ENCODE peak calls at places on chromosomes 7 and 10, in four cellular contexts. D, J, U and Z are unnamed samples. For H3K4me1, the result is how much of the 10 kb centered on the place peaks cover.

GRCh38 chr10:123129553-123130271 is 6.1 kb upstream of the HMX3 start:
- DNase-seq in D (no peak), J (peak), U (no peak), Z (no peak)

GRCh38 chr10:49615213-49615612 is 1.4 kb downstream of the CHAT start:
- DNase-seq in D (no peak), J (no peak), U (no peak), Z (peak)

GRCh38 chr10:130458509-130458908 is 322.3 kb downstream of the GLRX3 start:
- DNase-seq in D (no peak), J (no peak), U (no peak), Z (no peak)

GRCh38 chr10:59801171-59801570 is 47.9 kb upstream of the MRLN start:
- DNase-seq in D (no peak), J (no peak), U (peak), Z (no peak)

GRCh38 chr7:14786314-14786895 is 116.1 kb downstream of the DGKB start:
- DNase-seq in D (no peak), J (no peak), U (no peak), Z (no peak)

GRCh38 chr10:11757452-11757819 is 15.3 kb downstream of the ECHDC3 start:
- DNase-seq in D (peak), J (peak), U (peak), Z (peak)

GRCh38 chr10:11209810-11210141 is 192.1 kb downstream of the CELF2 start:
- DNase-seq in D (no peak), J (no peak), U (no peak), Z (no peak)

GRCh38 chr7:124737760-124738159 is 27.8 kb downstream of the GPR37 start:
- DNase-seq in D (no peak), J (no peak), U (no peak), Z (no peak)

GRCh38 chr7:17832820-17833219 is 107.5 kb downstream of the SNX13 start:
- DNase-seq in D (no peak), J (no peak), U (no peak), Z (no peak)

GRCh38 chr10:85080934-85081333 is 752.5 kb downstream of the CCSER2 start:
- DNase-seq in D (no peak), J (no peak), U (no peak), Z (no peak)

GRCh38 chr10:24541239-24541753 is 182.4 kb downstream of the ARHGAP21 start:
- DNase-seq in D (no peak), J (peak), U (no peak), Z (no peak)

DNA sequence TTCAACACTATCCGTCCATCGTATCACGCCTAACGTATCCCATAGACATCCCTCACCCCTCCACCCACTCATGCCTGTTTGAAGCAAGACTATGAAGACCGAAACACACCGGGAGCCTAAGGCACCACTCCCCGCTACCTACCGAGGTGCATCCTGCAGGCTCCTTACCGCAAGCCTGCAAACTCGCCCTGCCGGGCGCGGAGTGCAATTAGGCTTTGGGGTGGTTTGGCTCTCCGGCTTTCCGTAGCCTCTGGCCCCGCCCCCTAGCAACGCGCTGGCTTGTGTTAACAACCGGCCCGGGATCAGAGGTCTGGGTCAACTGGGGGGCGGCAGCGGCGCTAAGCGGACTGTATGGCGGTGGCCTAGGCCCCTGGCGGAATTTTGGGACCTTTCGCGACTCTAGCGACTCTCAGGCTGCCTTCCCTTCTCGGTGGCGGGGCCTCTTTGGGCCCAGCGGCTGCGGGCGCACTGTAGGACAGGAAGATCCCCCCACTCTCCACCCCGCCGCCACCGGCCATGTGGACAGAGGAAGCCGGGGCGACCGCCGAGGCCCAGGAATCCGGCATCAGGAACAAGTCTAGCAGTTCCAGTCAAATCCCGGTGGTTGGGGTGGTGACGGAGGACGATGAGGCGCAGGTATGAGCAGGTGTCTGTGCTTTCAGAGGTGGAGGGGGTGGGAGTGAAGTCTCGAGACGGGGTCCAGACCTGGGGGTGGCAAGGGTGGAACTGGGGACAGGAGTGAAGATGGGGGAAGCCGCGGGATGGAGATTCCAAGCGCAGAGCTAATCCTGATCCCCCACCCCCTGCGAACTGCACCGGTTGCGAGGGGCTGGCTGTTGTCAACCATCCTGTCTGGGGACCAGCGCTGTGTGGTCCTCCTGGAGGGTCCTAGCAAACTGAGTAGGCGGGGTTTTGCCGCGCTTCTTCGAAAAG is at the start of gene CFAP69:
- DNase-seq in D (peak), J (peak), U (peak), Z (peak)
- H3K27ac ChIP-seq in D (peak), J (peak), U (peak), Z (no peak)

GRCh38 chr10:12896251-12896650 is 105.3 kb downstream of the CCDC3 start:
- DNase-seq in D (no peak), J (no peak), U (no peak), Z (no peak)
- H3K4me1 ChIP-seq in D (under half), J (under half), U (under half), Z (under half)

DNA sequence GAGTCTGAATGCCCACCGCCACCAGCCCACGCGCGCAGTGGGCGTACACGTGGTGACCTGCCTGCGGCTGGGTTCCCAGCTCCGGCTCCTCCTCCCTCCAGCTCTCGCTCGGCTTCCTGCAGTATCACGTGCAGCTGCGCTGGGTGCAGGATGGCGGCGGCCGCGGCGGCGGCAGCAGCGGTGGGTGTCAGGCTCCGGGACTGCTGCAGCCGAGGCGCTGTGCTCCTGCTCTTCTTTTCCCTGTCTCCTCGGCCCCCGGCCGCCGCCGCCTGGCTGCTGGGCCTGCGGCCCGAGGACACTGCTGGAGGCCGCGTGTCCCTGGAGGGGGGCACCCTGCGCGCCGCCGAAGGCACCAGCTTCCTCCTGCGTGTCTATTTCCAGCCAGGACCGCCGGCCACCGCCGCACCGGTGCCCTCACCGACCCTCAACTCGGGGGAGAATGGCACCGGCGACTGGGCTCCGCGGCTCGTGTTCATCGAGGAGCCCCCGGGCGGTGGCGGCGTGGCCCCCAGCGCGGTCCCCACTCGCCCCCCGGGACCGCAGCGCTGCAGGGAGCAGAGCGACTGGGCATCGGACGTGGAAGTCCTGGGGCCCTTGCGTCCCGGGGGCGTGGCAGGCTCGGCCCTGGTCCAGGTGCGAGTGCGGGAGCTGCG is at the start of gene CNNM1:
- DNase-seq in D (no peak), J (no peak), U (no peak), Z (peak)
- H3K27ac ChIP-seq in D (no peak), J (no peak), U (no peak), Z (no peak)

GRCh38 chr10:110870823-110871235 is 899 bp upstream of the PDCD4 start:
- DNase-seq in D (peak), J (no peak), U (no peak), Z (no peak)
- H3K4me1 ChIP-seq in D (under half), J (under half), U (under half), Z (under half)